ENCODE peak calls at places on chromosomes 5 and 9, in nine cellular contexts. G is HepG2; F is substantia nigra; H is ACHN; Y is tibial nerve; I is HS-27A; V is activated T-helper 1 cell treated with Interleukin-2 at 50 U/mL for 16 hours; A is ELR; O is CD4-positive, alpha-beta memory T cell. Q is an unnamed sample.

GRCh38 chr9:12604154-12604825 is 88.9 kb upstream of the TYRP1 start:
- DNase-seq in G (no peak), F (no peak), H (peak), Y (no peak), I (peak), V (no peak), A (peak), O (no peak), Q (no peak)

GRCh38 chr5:17147225-17148120 is 70.0 kb upstream of the BASP1 start:
- DNase-seq in G (no peak), F (no peak), H (no peak), Y (no peak), I (no peak), V (no peak), A (no peak), O (no peak), Q (no peak)

GRCh38 chr5:152066760-152067159 is 142.1 kb upstream of the GLRA1 start:
- DNase-seq in G (no peak), F (no peak), H (no peak), Y (no peak), I (no peak), V (no peak), A (no peak), O (no peak), Q (no peak)

GRCh38 chr9:130461218-130461630 is 16.5 kb downstream of the ASS1 start:
- DNase-seq in G (peak), F (peak), H (peak), Y (peak), I (no peak), V (peak), A (peak), O (peak), Q (no peak)

GRCh38 chr5:39835371-39835770 is 410.6 kb upstream of the DAB2 start:
- DNase-seq in G (no peak), F (no peak), H (no peak), Y (no peak), I (no peak), V (no peak), A (no peak), O (no peak), Q (no peak)

GRCh38 chr5:151270599-151270998 is 17.6 kb downstream of the GM2A start:
- DNase-seq in G (no peak), F (no peak), H (no peak), Y (no peak), I (no peak), V (no peak), A (peak), O (no peak), Q (no peak)

GRCh38 chr5:125125031-125125823 is 378.8 kb upstream of the ZNF608 start:
- DNase-seq in G (no peak), F (no peak), H (no peak), Y (no peak), I (no peak), V (no peak), A (no peak), O (no peak), Q (no peak)

GRCh38 chr5:71703941-71704340 is 15.1 kb upstream of the CARTPT start:
- DNase-seq in G (no peak), F (no peak), H (no peak), Y (no peak), I (no peak), V (no peak), A (no peak), O (no peak), Q (no peak)

GRCh38 chr5:80592105-80592504 is 22.0 kb upstream of the ANKRD34B start:
- DNase-seq in G (peak), F (no peak), H (no peak), Y (no peak), I (no peak), V (no peak), A (no peak), O (no peak), Q (no peak)

GRCh38 chr9:75069171-75069570 is 18.8 kb downstream of the NMRK1 start:
- DNase-seq in G (no peak), F (no peak), H (no peak), Y (no peak), I (no peak), V (no peak), A (no peak), O (no peak), Q (no peak)

GRCh38 chr5:41748631-41749030 is 121.6 kb downstream of the OXCT1 start:
- DNase-seq in G (no peak), F (no peak), H (no peak), Y (no peak), I (no peak), V (no peak), A (no peak), O (no peak), Q (no peak)

GRCh38 chr9:19748278-19749126 is 40.3 kb downstream of the SLC24A2 start:
- DNase-seq in G (no peak), F (no peak), H (peak), Y (no peak), I (no peak), V (no peak), A (peak), O (no peak), Q (no peak)